ENCODE peak calls at places on chromosomes 11 and 22, in seven cellular contexts. One of them, this sample, is unnamed.
A peak's percentile ranks its signal among the peaks of the same experiment; 100 is the strongest.

GRCh38 chr11:78645226-78646202 is 70.8 kb upstream of the NARS2 start:
- DNase-seq in neuronal stem cell: peak; percentile 73
- DNase-seq in IMR-90: peak; percentile 72
- DNase-seq in H1: peak; percentile 77
- DNase-seq in H9: peak; percentile 85
- DNase-seq in mesendoderm: peak; percentile 81
- DNase-seq in mesenchymal stem cell: peak; percentile 69
- DNase-seq in this sample: peak; percentile 78

GRCh38 chr11:67483901-67484665 is 1.3 kb downstream of the AIP start:
- DNase-seq in H1: no peak
- DNase-seq in mesenchymal stem cell: no peak
- DNase-seq in neuronal stem cell: no peak
- DNase-seq in IMR-90: no peak
- DNase-seq in H9: no peak
- DNase-seq in mesendoderm: no peak
- DNase-seq in this sample: no peak

GRCh38 chr11:93846411-93846810 is 4.0 kb downstream of the VSTM5 start:
- DNase-seq in H1: no peak
- DNase-seq in neuronal stem cell: no peak
- DNase-seq in H9: no peak
- DNase-seq in IMR-90: peak; percentile 64
- DNase-seq in mesendoderm: no peak
- DNase-seq in mesenchymal stem cell: peak; percentile 2
- DNase-seq in this sample: no peak

GRCh38 chr22:18032455-18033101 is 8.2 kb upstream of the MICAL3 start:
- DNase-seq in mesendoderm: no peak
- DNase-seq in IMR-90: peak; percentile 83
- DNase-seq in neuronal stem cell: no peak
- DNase-seq in mesenchymal stem cell: peak; percentile 50
- DNase-seq in H1: no peak
- DNase-seq in H9: no peak
- DNase-seq in this sample: peak; percentile 92

GRCh38 chr11:77558380-77558779 is 31.4 kb upstream of the AQP11 start:
- DNase-seq in H9: no peak
- DNase-seq in IMR-90: no peak
- DNase-seq in neuronal stem cell: no peak
- DNase-seq in mesenchymal stem cell: no peak
- DNase-seq in H1: no peak
- DNase-seq in mesendoderm: peak; percentile 76
- DNase-seq in this sample: peak; percentile 92

GRCh38 chr22:32341122-32341740 is 16.4 kb upstream of the RFPL3 start:
- DNase-seq in H1: no peak
- DNase-seq in mesendoderm: no peak
- DNase-seq in mesenchymal stem cell: no peak
- DNase-seq in H9: no peak
- DNase-seq in IMR-90: no peak
- DNase-seq in neuronal stem cell: peak; percentile 63
- DNase-seq in this sample: no peak

GRCh38 chr11:10906521-10906920 is 48.7 kb upstream of the ZBED5 start:
- DNase-seq in neuronal stem cell: no peak
- DNase-seq in H9: no peak
- DNase-seq in mesenchymal stem cell: peak; percentile 33
- DNase-seq in IMR-90: peak; percentile 56
- DNase-seq in H1: no peak
- DNase-seq in mesendoderm: no peak
- DNase-seq in this sample: peak; percentile 41

GRCh38 chr11:6248248-6248647 is 9.4 kb downstream of the CNGA4 start:
- DNase-seq in H1: no peak
- DNase-seq in H9: no peak
- DNase-seq in neuronal stem cell: no peak
- DNase-seq in mesendoderm: no peak
- DNase-seq in mesenchymal stem cell: peak; percentile 22
- DNase-seq in IMR-90: peak; percentile 25
- DNase-seq in this sample: peak; percentile 91

GRCh38 chr11:117691206-117691490 is 105.9 kb downstream of the DSCAML1 start:
- DNase-seq in mesenchymal stem cell: no peak
- DNase-seq in H9: no peak
- DNase-seq in mesendoderm: no peak
- DNase-seq in neuronal stem cell: no peak
- DNase-seq in IMR-90: no peak
- DNase-seq in H1: no peak
- DNase-seq in this sample: no peak

GRCh38 chr11:130740819-130741218 is 175.5 kb downstream of the SNX19 start:
- DNase-seq in H9: no peak
- DNase-seq in mesenchymal stem cell: no peak
- DNase-seq in mesendoderm: no peak
- DNase-seq in neuronal stem cell: no peak
- DNase-seq in H1: no peak
- DNase-seq in IMR-90: peak; percentile 33
- DNase-seq in this sample: no peak

GRCh38 chr11:539971-540481 is 2.7 kb downstream of the LRRC56 start:
- DNase-seq in neuronal stem cell: no peak
- DNase-seq in H1: no peak
- DNase-seq in IMR-90: no peak
- DNase-seq in mesendoderm: no peak
- DNase-seq in mesenchymal stem cell: no peak
- DNase-seq in H9: no peak
- DNase-seq in this sample: no peak

GRCh38 chr11:133171374-133171773 is 360.9 kb downstream of the OPCML start:
- DNase-seq in H9: no peak
- DNase-seq in neuronal stem cell: no peak
- DNase-seq in mesenchymal stem cell: no peak
- DNase-seq in mesendoderm: no peak
- DNase-seq in H1: no peak
- DNase-seq in IMR-90: no peak
- DNase-seq in this sample: no peak

GRCh38 chr22:37167981-37168647 is 18.4 kb upstream of the IL2RB start:
- DNase-seq in H1: no peak
- DNase-seq in H9: no peak
- DNase-seq in mesenchymal stem cell: no peak
- DNase-seq in mesendoderm: no peak
- DNase-seq in neuronal stem cell: no peak
- DNase-seq in IMR-90: no peak
- DNase-seq in this sample: no peak

GRCh38 chr22:44884968-44885805 is 124.6 kb downstream of the PHF21B start:
- DNase-seq in mesendoderm: peak; percentile 51
- DNase-seq in neuronal stem cell: no peak
- DNase-seq in H9: no peak
- DNase-seq in H1: no peak
- DNase-seq in mesenchymal stem cell: no peak
- DNase-seq in IMR-90: no peak
- DNase-seq in this sample: no peak

GRCh38 chr22:49969751-49970527 is 9.4 kb downstream of the PIM3 start:
- DNase-seq in H1: no peak
- DNase-seq in mesenchymal stem cell: no peak
- DNase-seq in H9: peak; percentile 25
- DNase-seq in mesendoderm: no peak
- DNase-seq in IMR-90: no peak
- DNase-seq in neuronal stem cell: no peak
- DNase-seq in this sample: no peak

GRCh38 chr22:35313311-35314121 is 13.8 kb downstream of the TOM1 start:
- DNase-seq in neuronal stem cell: no peak
- DNase-seq in mesendoderm: no peak
- DNase-seq in IMR-90: peak; percentile 96
- DNase-seq in mesenchymal stem cell: peak; percentile 81
- DNase-seq in H9: no peak
- DNase-seq in H1: no peak
- DNase-seq in this sample: peak; percentile 23

GRCh38 chr11:14643697-14644395 is at the start of gene PDE3B:
- DNase-seq in H9: peak; percentile 90
- DNase-seq in mesendoderm: peak; percentile 96
- DNase-seq in IMR-90: peak; percentile 27
- DNase-seq in H1: no peak
- DNase-seq in mesenchymal stem cell: peak; percentile 61
- DNase-seq in neuronal stem cell: peak; percentile 72
- DNase-seq in this sample: peak; percentile 45

GRCh38 chr11:20154381-20154780 is 5.9 kb downstream of the DBX1 start:
- DNase-seq in neuronal stem cell: no peak
- DNase-seq in mesendoderm: peak; percentile 89
- DNase-seq in IMR-90: no peak
- DNase-seq in H9: peak; percentile 29
- DNase-seq in H1: no peak
- DNase-seq in mesenchymal stem cell: peak; percentile 16
- DNase-seq in this sample: peak; percentile 64

GRCh38 chr22:23481369-23481768 is 98.7 kb downstream of the IGLL1 start:
- DNase-seq in mesenchymal stem cell: no peak
- DNase-seq in mesendoderm: no peak
- DNase-seq in H1: no peak
- DNase-seq in IMR-90: no peak
- DNase-seq in H9: no peak
- DNase-seq in neuronal stem cell: no peak
- DNase-seq in this sample: no peak

GRCh38 chr22:39433476-39434242 is 23.2 kb upstream of the MGAT3 start:
- DNase-seq in mesendoderm: no peak
- DNase-seq in mesenchymal stem cell: no peak
- DNase-seq in H1: no peak
- DNase-seq in H9: no peak
- DNase-seq in IMR-90: no peak
- DNase-seq in neuronal stem cell: no peak
- DNase-seq in this sample: no peak

GRCh38 chr11:126082251-126083109 is 19.8 kb upstream of the CDON start:
- DNase-seq in mesenchymal stem cell: no peak
- DNase-seq in H1: peak; percentile 59
- DNase-seq in mesendoderm: no peak
- DNase-seq in H9: peak; percentile 66
- DNase-seq in neuronal stem cell: no peak
- DNase-seq in IMR-90: no peak
- DNase-seq in this sample: no peak

GRCh38 chr11:35223429-35223828 is 84.5 kb downstream of the CD44 start:
- DNase-seq in mesenchymal stem cell: peak; percentile 89
- DNase-seq in H1: no peak
- DNase-seq in mesendoderm: peak; percentile 27
- DNase-seq in IMR-90: peak; percentile 62
- DNase-seq in H9: no peak
- DNase-seq in neuronal stem cell: no peak
- DNase-seq in this sample: no peak

GRCh38 chr11:12053606-12054361 is 45.4 kb upstream of the DKK3 start:
- DNase-seq in IMR-90: peak; percentile 51
- DNase-seq in mesenchymal stem cell: peak; percentile 81
- DNase-seq in H1: no peak
- DNase-seq in H9: no peak
- DNase-seq in mesendoderm: no peak
- DNase-seq in neuronal stem cell: no peak
- DNase-seq in this sample: no peak

GRCh38 chr11:22668005-22668796 is 1.8 kb downstream of the GAS2 start:
- DNase-seq in H1: no peak
- DNase-seq in mesendoderm: no peak
- DNase-seq in mesenchymal stem cell: no peak
- DNase-seq in IMR-90: no peak
- DNase-seq in neuronal stem cell: no peak
- DNase-seq in H9: no peak
- DNase-seq in this sample: no peak

GRCh38 chr11:62919898-62920640 is 1.1 kb downstream of the CHRM1 start:
- DNase-seq in mesenchymal stem cell: no peak
- DNase-seq in mesendoderm: no peak
- DNase-seq in H9: no peak
- DNase-seq in neuronal stem cell: no peak
- DNase-seq in H1: no peak
- DNase-seq in IMR-90: no peak
- DNase-seq in this sample: peak; percentile 63

GRCh38 chr11:112050721-112051120 is 23.1 kb downstream of the PIH1D2 start:
- DNase-seq in H1: no peak
- DNase-seq in mesenchymal stem cell: no peak
- DNase-seq in mesendoderm: no peak
- DNase-seq in neuronal stem cell: no peak
- DNase-seq in H9: no peak
- DNase-seq in IMR-90: no peak
- DNase-seq in this sample: no peak

GRCh38 chr11:44309483-44310197 is at the start of gene ALX4:
- DNase-seq in neuronal stem cell: no peak
- DNase-seq in mesendoderm: peak; percentile 87
- DNase-seq in mesenchymal stem cell: no peak
- DNase-seq in IMR-90: no peak
- DNase-seq in H9: peak; percentile 83
- DNase-seq in H1: no peak
- DNase-seq in this sample: no peak

DNA sequence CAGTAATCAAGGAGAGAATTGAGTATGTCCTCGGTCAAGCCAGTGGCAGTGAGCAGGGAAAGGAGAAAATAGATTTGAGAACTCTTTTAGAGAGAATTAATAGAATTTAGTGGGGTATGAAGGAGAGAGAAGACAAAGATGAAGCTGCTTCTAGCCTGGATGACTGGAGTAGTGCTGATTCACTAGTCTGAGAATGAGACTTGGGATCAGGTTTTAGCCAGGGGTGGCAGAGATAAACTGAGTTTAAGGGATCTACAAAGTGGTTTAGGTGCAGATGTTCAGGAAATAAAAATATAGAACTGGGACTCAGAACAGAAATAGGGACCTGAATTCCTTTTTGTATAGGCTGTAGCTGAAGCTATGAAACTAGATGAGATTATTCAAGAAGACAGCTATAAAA is 17.6 kb downstream of the HORMAD2 start:
- DNase-seq in neuronal stem cell: no peak
- DNase-seq in H9: no peak
- DNase-seq in mesenchymal stem cell: no peak
- DNase-seq in IMR-90: no peak
- DNase-seq in H1: no peak
- DNase-seq in mesendoderm: no peak
- DNase-seq in this sample: no peak
- H3K23ac ChIP-seq in neuronal stem cell: no peak overlapping the region
- H3K23ac ChIP-seq in H9: no peak overlapping the region
- H3K23ac ChIP-seq in mesenchymal stem cell: no peak overlapping the region
- H3K23ac ChIP-seq in IMR-90: no peak overlapping the region
- H3K23ac ChIP-seq in H1: no peak overlapping the region
- H3K23ac ChIP-seq in mesendoderm: no peak overlapping the region
- H3K23ac ChIP-seq in this sample: no peak overlapping the region

GRCh38 chr11:17807034-17807433 is 72.5 kb downstream of the KCNC1 start:
- DNase-seq in H9: no peak
- DNase-seq in neuronal stem cell: peak; percentile 6
- DNase-seq in IMR-90: no peak
- DNase-seq in mesenchymal stem cell: no peak
- DNase-seq in mesendoderm: no peak
- DNase-seq in H1: no peak
- DNase-seq in this sample: no peak
- H4K8ac ChIP-seq in H9: no peak overlapping the region
- H4K8ac ChIP-seq in neuronal stem cell: no peak overlapping the region
- H4K8ac ChIP-seq in IMR-90: no peak overlapping the region
- H4K8ac ChIP-seq in mesenchymal stem cell: no peak overlapping the region
- H4K8ac ChIP-seq in mesendoderm: no peak overlapping the region
- H4K8ac ChIP-seq in H1: no peak overlapping the region
- H4K8ac ChIP-seq in this sample: no peak overlapping the region

GRCh38 chr11:60159284-60159683 is 23.6 kb downstream of the MS4A6A start:
- DNase-seq in mesendoderm: no peak
- DNase-seq in mesenchymal stem cell: no peak
- DNase-seq in neuronal stem cell: no peak
- DNase-seq in H1: no peak
- DNase-seq in IMR-90: no peak
- DNase-seq in H9: no peak
- DNase-seq in this sample: no peak
- H3K23ac ChIP-seq in mesendoderm: no peak overlapping the region
- H3K23ac ChIP-seq in mesenchymal stem cell: no peak overlapping the region
- H3K23ac ChIP-seq in neuronal stem cell: no peak overlapping the region
- H3K23ac ChIP-seq in H1: no peak overlapping the region
- H3K23ac ChIP-seq in IMR-90: no peak overlapping the region
- H3K23ac ChIP-seq in H9: no peak overlapping the region
- H3K23ac ChIP-seq in this sample: no peak overlapping the region

DNA sequence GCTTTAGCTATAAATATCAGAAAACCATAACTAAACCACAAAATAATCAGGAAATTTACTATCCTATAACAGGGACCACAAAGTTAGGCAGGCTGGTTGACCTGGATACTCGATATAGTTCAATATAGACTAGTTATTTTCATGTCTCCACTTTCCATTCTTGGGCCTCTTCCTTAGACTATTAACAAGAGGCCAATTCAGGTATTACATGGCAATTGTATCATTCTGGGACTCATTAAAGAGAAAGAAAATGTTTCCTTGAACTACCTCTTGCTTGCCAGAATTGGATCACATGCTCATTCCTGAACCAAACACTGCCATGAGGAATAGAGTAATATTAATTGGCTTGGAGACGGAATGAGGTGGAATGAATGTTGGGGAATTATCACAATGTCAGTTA is 76.0 kb downstream of the EIF3M start:
- DNase-seq in IMR-90: no peak
- DNase-seq in H1: no peak
- DNase-seq in neuronal stem cell: no peak
- DNase-seq in mesendoderm: no peak
- DNase-seq in mesenchymal stem cell: no peak
- DNase-seq in H9: no peak
- DNase-seq in this sample: no peak
- H4K8ac ChIP-seq in IMR-90: no peak overlapping the region
- H4K8ac ChIP-seq in H1: no peak overlapping the region
- H4K8ac ChIP-seq in neuronal stem cell: no peak overlapping the region
- H4K8ac ChIP-seq in mesendoderm: no peak overlapping the region
- H4K8ac ChIP-seq in mesenchymal stem cell: no peak overlapping the region
- H4K8ac ChIP-seq in H9: no peak overlapping the region
- H4K8ac ChIP-seq in this sample: no peak overlapping the region

This sample was measured in trophoblast cell.